ENCODE peak calls at places on chromosomes 16 and 17, in nine cellular contexts. K is WTC11; F is activated naive CD4-positive, alpha-beta T cell treated with anti-CD3 and anti-CD28 coated beads, Interleukin-2, amount 50 U/mL, for 72 hours; D is B cell; H is GM12891; L is spleen; Y is D341Med; E is stimulated activated CD8-positive, alpha-beta memory T cell treated with anti-CD3 and anti-CD28 coated beads, Interleukin-4, amount 100 ng/mL, for 4 hours; G is Peyer's patch. C is an unnamed sample.

GRCh38 chr16:30473231-30474061 is 904 bp downstream of the ITGAL start:
- DNase-seq in D (peak), K (no peak), Y (no peak), G (peak), H (no peak), F (peak), E (peak), L (peak), C (no peak)

GRCh38 chr17:50196826-50197225 is 4.6 kb downstream of the COL1A1 start:
- DNase-seq in Y (no peak), G (no peak), F (no peak), H (no peak), E (no peak), L (no peak), D (no peak), K (no peak), C (no peak)

GRCh38 chr17:3556239-3556904 is 1.2 kb downstream of the TRPV3 start:
- DNase-seq in K (no peak), E (no peak), F (no peak), G (no peak), Y (no peak), D (peak), H (no peak), L (no peak), C (no peak)

GRCh38 chr16:88610080-88610479 is 28.3 kb upstream of the IL17C start:
- DNase-seq in H (no peak), D (no peak), G (no peak), F (no peak), K (peak), L (no peak), Y (no peak), E (no peak), C (no peak)

GRCh38 chr17:39095309-39095686 is 56.1 kb downstream of the PLXDC1 start:
- DNase-seq in D (no peak), G (no peak), K (no peak), Y (no peak), L (no peak), F (no peak), H (no peak), E (no peak), C (no peak)

GRCh38 chr17:39196820-39197331 is 593 bp downstream of the CACNB1 start:
- DNase-seq in L (no peak), E (no peak), K (peak), D (peak), Y (peak), F (no peak), H (no peak), G (peak), C (peak)

GRCh38 chr17:40530531-40530987 is 29.1 kb upstream of the TNS4 start:
- DNase-seq in F (peak), G (peak), H (no peak), L (peak), E (no peak), K (peak), Y (no peak), D (no peak), C (no peak)

GRCh38 chr16:56257260-56257659 is 66.0 kb downstream of the GNAO1 start:
- DNase-seq in L (no peak), E (no peak), Y (no peak), F (no peak), G (peak), D (no peak), K (no peak), H (no peak), C (no peak)

GRCh38 chr17:74728702-74729075 is 8.4 kb upstream of the RAB37 start:
- DNase-seq in G (no peak), F (no peak), E (no peak), D (no peak), H (no peak), K (no peak), L (no peak), Y (no peak), C (no peak)

GRCh38 chr16:30010817-30011504 is at the start of gene DOC2A:
- DNase-seq in K (peak), Y (peak), L (peak), G (no peak), E (no peak), H (peak), D (peak), F (no peak), C (peak)

GRCh38 chr16:86087561-86088230 is 188.7 kb downstream of the IRF8 start:
- DNase-seq in F (peak), Y (no peak), D (no peak), H (no peak), G (peak), E (no peak), L (peak), K (no peak), C (no peak)

GRCh38 chr17:39813631-39814030 is 50.5 kb downstream of the IKZF3 start:
- DNase-seq in F (peak), D (no peak), H (no peak), E (peak), L (no peak), G (peak), Y (no peak), K (no peak), C (no peak)

GRCh38 chr17:40862985-40863733 is 3.9 kb downstream of the KRT12 start:
- DNase-seq in G (no peak), Y (peak), L (no peak), K (peak), E (no peak), D (no peak), H (peak), F (no peak), C (peak)

GRCh38 chr17:73647331-73647730 is 3.1 kb upstream of the SDK2 start:
- DNase-seq in D (no peak), H (no peak), Y (no peak), F (no peak), L (no peak), E (no peak), G (no peak), K (no peak), C (no peak)

GRCh38 chr17:69425978-69426377 is 11.5 kb downstream of the MAP2K6 start:
- DNase-seq in Y (no peak), L (no peak), D (no peak), F (no peak), G (no peak), K (no peak), E (no peak), H (no peak), C (no peak)

GRCh38 chr16:89246903-89247733 is 29.6 kb downstream of the ZNF778 start:
- DNase-seq in H (peak), E (peak), Y (peak), K (peak), L (peak), F (peak), D (peak), G (peak), C (peak)

GRCh38 chr17:62098623-62099231 is 33.6 kb upstream of the MED13 start:
- DNase-seq in F (no peak), G (peak), K (no peak), H (peak), L (no peak), E (no peak), D (peak), Y (no peak), C (no peak)

C was measured in NCI-H82.